ENCODE peak calls at places on chromosomes 4 and X, in eight cellular contexts. D is T1000, Z is 8988T, N is iris pigment epithelial cell, P is RPMI7951, L is left kidney, B is body of pancreas, H is anterior cingulate cortex. R is an unnamed sample.

GRCh38 chrX:40245411-40246140 is 147.8 kb upstream of the BCOR start:
- DNase-seq in P (peak; percentile 62), N (peak; percentile 68), H (no peak), L (peak; percentile 47), D (no peak), Z (no peak), B (no peak), R (no peak)

GRCh38 chr4:132763465-132763864 is 385.6 kb upstream of the PCDH10 start:
- DNase-seq in P (no peak), Z (no peak), H (no peak), L (no peak), D (no peak), N (no peak), B (no peak), R (no peak)

GRCh38 chr4:172554588-172554987 is 614.0 kb upstream of the GALNT7 start:
- DNase-seq in Z (no peak), L (no peak), P (no peak), N (no peak), B (no peak), D (no peak), H (no peak), R (no peak)

GRCh38 chr4:121176082-121176706 is 12.1 kb upstream of the TNIP3 start:
- DNase-seq in P (no peak), N (no peak), L (no peak), Z (no peak), B (no peak), D (no peak), H (no peak), R (no peak)

GRCh38 chr4:138680251-138680650 is 335.3 kb upstream of the NOCT start:
- DNase-seq in P (no peak), D (no peak), B (no peak), L (no peak), Z (no peak), N (peak; percentile 13), H (no peak), R (no peak)

GRCh38 chr4:138037716-138038115 is 204.4 kb downstream of the SLC7A11 start:
- DNase-seq in P (peak; percentile 9), B (no peak), N (peak; percentile 73), Z (no peak), L (peak; percentile 52), H (no peak), D (no peak), R (no peak)

GRCh38 chr4:37882665-37883296 is 8.1 kb upstream of the TBC1D1 start:
- DNase-seq in D (no peak), H (no peak), Z (no peak), L (no peak), P (peak; percentile 35), N (no peak), B (no peak), R (no peak)

GRCh38 chr4:176156656-176157055 is 38.7 kb downstream of the SPATA4 start:
- DNase-seq in L (no peak), Z (no peak), P (peak; percentile 66), B (no peak), H (no peak), N (no peak), D (no peak), R (no peak)

GRCh38 chrX:78123190-78123589 is 16.3 kb downstream of the TAF9B start:
- DNase-seq in D (no peak), Z (no peak), B (no peak), P (peak; percentile 62), N (peak; percentile 39), L (no peak), H (no peak), R (no peak)

GRCh38 chr4:103150677-103151076 is 47.5 kb downstream of the CENPE start:
- DNase-seq in B (no peak), L (no peak), D (no peak), H (no peak), Z (no peak), N (peak; percentile 69), P (peak; percentile 2), R (no peak)

GRCh38 chrX:129875669-129876068 is 30.3 kb upstream of the UTP14A start:
- DNase-seq in B (peak; percentile 1), N (peak; percentile 74), D (no peak), H (no peak), Z (no peak), P (peak; percentile 86), L (no peak), R (no peak)

GRCh38 chr4:173529505-173530325 is at the start of gene HAND2:
- DNase-seq in L (peak; percentile 84), B (peak; percentile 68), N (peak; percentile 60), Z (no peak), P (peak; percentile 67), D (peak; percentile 44), H (no peak), R (peak; percentile 29)

GRCh38 chr4:147160908-147161513 is 215.3 kb upstream of the TTC29 start:
- DNase-seq in L (peak; percentile 75), B (peak; percentile 32), D (no peak), N (peak; percentile 74), Z (peak; percentile 17), P (peak; percentile 42), H (no peak), R (peak; percentile 10)

GRCh38 chr4:25172964-25173917 is 13.0 kb upstream of the SEPSECS start:
- DNase-seq in B (peak; percentile 52), H (no peak), Z (peak; percentile 26), N (peak; percentile 99), D (peak; percentile 85), P (peak; percentile 97), L (no peak), R (peak; percentile 75)

GRCh38 chr4:99219072-99219471 is at the start of gene ADH6:
- DNase-seq in N (no peak), Z (no peak), D (no peak), P (no peak), H (no peak), L (peak; percentile 39), B (peak; percentile 34), R (no peak)

GRCh38 chrX:34382416-34382815 is 250.3 kb upstream of the FAM47A start:
- DNase-seq in H (no peak), P (no peak), L (no peak), Z (no peak), B (no peak), N (peak; percentile 29), D (no peak), R (no peak)

GRCh38 chrX:141668371-141668770 is 30.2 kb downstream of the SPANXD start:
- DNase-seq in Z (no peak), L (no peak), D (no peak), B (no peak), H (no peak), N (peak; percentile 2), P (no peak), R (no peak)

R was measured in NCI-H446 treated with DMSO at 0.1 percent for 48 hours.